ENCODE peak calls at places on chromosome 6, in five cellular contexts. M, N, H, G and X are unnamed samples. For H3K4me1, the result is how much of the 10 kb centered on the place peaks cover.

GRCh38 chr6:120844084-120844483 is 490.2 kb downstream of the TBC1D32 start:
- DNase-seq in H (no peak), N (no peak), M (no peak), G (no peak), X (no peak)

GRCh38 chr6:139690007-139690406 is 315.6 kb upstream of the CITED2 start:
- DNase-seq in H (no peak), N (no peak), M (no peak), G (no peak), X (no peak)

GRCh38 chr6:33411632-33412005 is 805 bp downstream of the PHF1 start:
- DNase-seq in H (no peak), G (no peak), N (no peak), M (no peak), X (no peak)

GRCh38 chr6:138387577-138388368 is 10.1 kb downstream of the SMIM28 start:
- DNase-seq in H (no peak), G (no peak), N (no peak), M (no peak), X (peak)

GRCh38 chr6:379367-380181 is 12.0 kb upstream of the IRF4 start:
- DNase-seq in N (no peak), H (no peak), G (no peak), M (peak), X (no peak)

GRCh38 chr6:127341471-127342202 is 1.8 kb downstream of the ECHDC1 start:
- DNase-seq in G (no peak), H (no peak), N (no peak), M (no peak), X (peak)

GRCh38 chr6:63533026-63533425 is 39.3 kb upstream of the LOC128125822 start:
- DNase-seq in N (no peak), G (no peak), H (no peak), M (no peak), X (no peak)

GRCh38 chr6:68718379-68719073 is 83.4 kb downstream of the ADGRB3 start:
- DNase-seq in G (no peak), M (no peak), H (peak), N (no peak), X (peak)

GRCh38 chr6:159716247-159717086 is 10.8 kb upstream of the WTAP start:
- DNase-seq in G (no peak), N (no peak), M (no peak), H (peak), X (peak)

GRCh38 chr6:98514073-98514720 is 320.2 kb upstream of the POU3F2 start:
- DNase-seq in M (no peak), H (no peak), G (no peak), N (no peak), X (no peak)

GRCh38 chr6:158044525-158044888 is 62.8 kb downstream of the SYNJ2 start:
- DNase-seq in H (no peak), M (no peak), G (no peak), N (no peak), X (no peak)

GRCh38 chr6:3265671-3266070 is 6.9 kb downstream of the PSMG4 start:
- DNase-seq in G (no peak), N (no peak), M (no peak), H (no peak), X (no peak)

GRCh38 chr6:46521464-46521971 is 30.3 kb upstream of the RCAN2 start:
- DNase-seq in G (no peak), M (no peak), H (peak), N (no peak), X (no peak)

GRCh38 chr6:139762587-139763031 is 388.2 kb upstream of the CITED2 start:
- DNase-seq in G (no peak), M (no peak), H (peak), N (no peak), X (peak)

GRCh38 chr6:56913276-56914138 is 41.4 kb upstream of the BEND6 start:
- DNase-seq in N (no peak), M (no peak), H (no peak), G (no peak), X (no peak)
- H3K4me1 ChIP-seq in N (under half), M (under half), H (under half), G (under half), X (under half)

GRCh38 chr6:90397929-90398674 is 101.5 kb upstream of the BACH2 start:
- DNase-seq in N (no peak), G (no peak), H (peak), M (no peak), X (peak)
- H3K4me3 ChIP-seq in N (no peak), G (no peak), H (no peak), M (no peak), X (no peak)

GRCh38 chr6:52546192-52546591 is 30.7 kb downstream of the TRAM2 start:
- DNase-seq in N (no peak), G (no peak), M (no peak), H (no peak), X (no peak)
- H3K4me1 ChIP-seq in N (half or more), G (half or more), M (under half), H (under half), X (half or more)

GRCh38 chr6:43173496-43174262 is 2.6 kb downstream of the SRF start:
- DNase-seq in H (peak), M (no peak), G (no peak), N (peak), X (no peak)
- H3K4me3 ChIP-seq in H (no peak), M (no peak), G (peak), N (peak), X (peak)

GRCh38 chr6:53313784-53314382 is 34.9 kb downstream of the ELOVL5 start:
- DNase-seq in N (no peak), G (no peak), H (peak), M (no peak), X (no peak)
- H3K4me1 ChIP-seq in N (under half), G (half or more), H (under half), M (under half), X (under half)

GRCh38 chr6:40586800-40587201 is 363 bp downstream of the LRFN2 start:
- DNase-seq in G (no peak), M (peak), H (no peak), N (no peak), X (no peak)

GRCh38 chr6:40586369-40586768 is 795 bp downstream of the LRFN2 start:
- DNase-seq in M (no peak), N (no peak), H (peak), G (no peak), X (no peak)

GRCh38 chr6:40587240-40588069 is at the start of gene LRFN2:
- DNase-seq in N (peak), G (peak), M (peak), H (peak), X (peak)

GRCh38 chr6:40588480-40588879 is 1.3 kb upstream of the LRFN2 start:
- DNase-seq in N (no peak), M (no peak), G (no peak), H (no peak), X (no peak)

DNA sequence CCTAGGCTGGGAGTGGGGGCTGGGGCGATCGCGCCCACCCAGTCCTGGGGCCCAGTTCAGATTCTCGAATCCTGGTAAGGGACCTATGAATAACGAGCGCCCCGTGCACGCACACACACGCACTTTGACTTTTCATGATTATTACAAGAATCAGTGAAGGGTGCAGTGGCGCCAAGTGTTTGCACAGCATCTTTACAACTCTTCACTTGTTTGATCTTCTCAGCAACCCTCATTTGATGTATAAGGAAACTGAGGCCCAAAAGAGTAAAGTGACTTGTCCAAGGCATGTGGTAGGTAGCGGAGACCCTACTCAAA is 863 bp upstream of the LRFN2 start:
- DNase-seq in G (no peak), N (no peak), M (no peak), H (no peak), X (no peak)
- H3K4me3 ChIP-seq in G (peak), N (peak), M (no peak), H (peak), X (no peak)

GRCh38 chr6:54050750-54051149 is 60.5 kb upstream of the MLIP start:
- DNase-seq in M (no peak), G (no peak), H (no peak), N (no peak), X (no peak)
- H3K4me1 ChIP-seq in M (under half), G (under half), H (under half), N (under half), X (under half)

GRCh38 chr6:28334272-28335039 is 1.5 kb downstream of the ZSCAN31 start:
- DNase-seq in N (no peak), G (no peak), H (no peak), M (no peak), X (no peak)
- H3K4me3 ChIP-seq in N (peak), G (peak), H (no peak), M (no peak), X (peak)

GRCh38 chr6:80333342-80333741 is 226.9 kb downstream of the BCKDHB start:
- DNase-seq in N (no peak), H (no peak), M (no peak), G (no peak), X (no peak)

GRCh38 chr6:80335061-80335660 is 228.7 kb downstream of the BCKDHB start:
- DNase-seq in N (no peak), H (peak), G (no peak), M (no peak), X (no peak)

GRCh38 chr6:80329496-80329895 is 223.0 kb downstream of the BCKDHB start:
- DNase-seq in M (no peak), N (no peak), G (no peak), H (no peak), X (no peak)

GRCh38 chr6:80332013-80332412 is 225.5 kb downstream of the BCKDHB start:
- DNase-seq in H (no peak), M (no peak), G (no peak), N (no peak), X (no peak)

GRCh38 chr6:80331522-80331921 is 225.1 kb downstream of the BCKDHB start:
- DNase-seq in M (no peak), H (no peak), N (no peak), G (no peak), X (no peak)
- H3K4me1 ChIP-seq in M (under half), H (under half), N (under half), G (under half), X (under half)

GRCh38 chr6:35719407-35719829 is 17.4 kb upstream of the ARMC12 start:
- DNase-seq in G (peak), N (no peak), M (no peak), H (no peak), X (no peak)
- H3K4me3 ChIP-seq in G (peak), N (no peak), M (no peak), H (no peak), X (no peak)